ENCODE peak calls at places on chromosomes 3 and 15, in seven cellular contexts. One of them, this sample, is unnamed.

GRCh38 chr15:66865622-66866611 is 163.9 kb downstream of the SMAD6 start:
- DNase-seq in breast epithelium: no peak
- DNase-seq in suprapubic skin: no peak
- DNase-seq in HCT116: no peak
- DNase-seq in HepG2: no peak
- DNase-seq in stomach: peak
- DNase-seq in esophagus muscularis mucosa: peak
- DNase-seq in this sample: peak

GRCh38 chr15:42919794-42920280 is 741 bp downstream of the TTBK2 start:
- DNase-seq in breast epithelium: peak
- DNase-seq in suprapubic skin: no peak
- DNase-seq in HCT116: no peak
- DNase-seq in HepG2: peak
- DNase-seq in stomach: no peak
- DNase-seq in esophagus muscularis mucosa: no peak
- DNase-seq in this sample: no peak

GRCh38 chr3:26281284-26281977 is 341.1 kb upstream of the LRRC3B start:
- DNase-seq in breast epithelium: no peak
- DNase-seq in suprapubic skin: no peak
- DNase-seq in HCT116: no peak
- DNase-seq in HepG2: no peak
- DNase-seq in stomach: no peak
- DNase-seq in esophagus muscularis mucosa: no peak
- DNase-seq in this sample: no peak

GRCh38 chr3:170075425-170076091 is 37.8 kb downstream of the GPR160 start:
- DNase-seq in breast epithelium: no peak
- DNase-seq in suprapubic skin: no peak
- DNase-seq in HCT116: no peak
- DNase-seq in HepG2: peak
- DNase-seq in stomach: no peak
- DNase-seq in esophagus muscularis mucosa: no peak
- DNase-seq in this sample: no peak

GRCh38 chr15:64122444-64122843 is 26.7 kb downstream of the SNX1 start:
- DNase-seq in breast epithelium: no peak
- DNase-seq in suprapubic skin: no peak
- DNase-seq in HCT116: no peak
- DNase-seq in HepG2: no peak
- DNase-seq in stomach: no peak
- DNase-seq in esophagus muscularis mucosa: no peak
- DNase-seq in this sample: no peak

GRCh38 chr15:73244333-73244732 is 124.4 kb downstream of the HCN4 start:
- DNase-seq in breast epithelium: no peak
- DNase-seq in suprapubic skin: no peak
- DNase-seq in HCT116: peak
- DNase-seq in HepG2: peak
- DNase-seq in stomach: no peak
- DNase-seq in esophagus muscularis mucosa: no peak
- DNase-seq in this sample: no peak

GRCh38 chr15:80170596-80170995 is 17.8 kb downstream of the FAH start:
- DNase-seq in breast epithelium: no peak
- DNase-seq in suprapubic skin: no peak
- DNase-seq in HCT116: no peak
- DNase-seq in HepG2: no peak
- DNase-seq in stomach: no peak
- DNase-seq in esophagus muscularis mucosa: no peak
- DNase-seq in this sample: no peak

GRCh38 chr3:170200992-170201391 is 19.5 kb upstream of the PHC3 start:
- DNase-seq in breast epithelium: no peak
- DNase-seq in suprapubic skin: no peak
- DNase-seq in HCT116: no peak
- DNase-seq in HepG2: no peak
- DNase-seq in stomach: no peak
- DNase-seq in esophagus muscularis mucosa: no peak
- DNase-seq in this sample: no peak

GRCh38 chr3:193947636-193948035 is 188.3 kb upstream of the HES1 start:
- DNase-seq in breast epithelium: no peak
- DNase-seq in suprapubic skin: no peak
- DNase-seq in HCT116: no peak
- DNase-seq in HepG2: no peak
- DNase-seq in stomach: no peak
- DNase-seq in esophagus muscularis mucosa: no peak
- DNase-seq in this sample: no peak

GRCh38 chr3:38005076-38006020 is 14.8 kb downstream of the VILL start:
- DNase-seq in breast epithelium: peak
- DNase-seq in suprapubic skin: no peak
- DNase-seq in HCT116: no peak
- DNase-seq in HepG2: peak
- DNase-seq in stomach: peak
- DNase-seq in esophagus muscularis mucosa: no peak
- DNase-seq in this sample: no peak

GRCh38 chr15:69467636-69468035 is 15.0 kb downstream of the RPLP1 start:
- DNase-seq in breast epithelium: no peak
- DNase-seq in suprapubic skin: peak
- DNase-seq in HCT116: no peak
- DNase-seq in HepG2: no peak
- DNase-seq in stomach: peak
- DNase-seq in esophagus muscularis mucosa: no peak
- DNase-seq in this sample: no peak

GRCh38 chr3:37712918-37713819 is 148.5 kb upstream of the CTDSPL start:
- DNase-seq in breast epithelium: no peak
- DNase-seq in suprapubic skin: no peak
- DNase-seq in HCT116: no peak
- DNase-seq in HepG2: no peak
- DNase-seq in stomach: no peak
- DNase-seq in esophagus muscularis mucosa: no peak
- DNase-seq in this sample: no peak

GRCh38 chr15:75153084-75153483 is 48.6 kb upstream of the C15orf39 start:
- DNase-seq in breast epithelium: no peak
- DNase-seq in suprapubic skin: no peak
- DNase-seq in HCT116: peak
- DNase-seq in HepG2: peak
- DNase-seq in stomach: no peak
- DNase-seq in esophagus muscularis mucosa: no peak
- DNase-seq in this sample: no peak

GRCh38 chr3:120497813-120498212 is 47.0 kb upstream of the FSTL1 start:
- DNase-seq in breast epithelium: no peak
- DNase-seq in suprapubic skin: no peak
- DNase-seq in HCT116: no peak
- DNase-seq in HepG2: no peak
- DNase-seq in stomach: no peak
- DNase-seq in esophagus muscularis mucosa: peak
- DNase-seq in this sample: no peak
- TF ChIP-seq POLR2AphosphoS5 in breast epithelium: no peak
- TF ChIP-seq POLR2AphosphoS5 in suprapubic skin: no peak
- TF ChIP-seq POLR2AphosphoS5 in HCT116: no peak
- TF ChIP-seq POLR2AphosphoS5 in HepG2: no peak
- TF ChIP-seq POLR2AphosphoS5 in stomach: no peak
- TF ChIP-seq POLR2AphosphoS5 in esophagus muscularis mucosa: no peak
- TF ChIP-seq POLR2AphosphoS5 in this sample: no peak

DNA sequence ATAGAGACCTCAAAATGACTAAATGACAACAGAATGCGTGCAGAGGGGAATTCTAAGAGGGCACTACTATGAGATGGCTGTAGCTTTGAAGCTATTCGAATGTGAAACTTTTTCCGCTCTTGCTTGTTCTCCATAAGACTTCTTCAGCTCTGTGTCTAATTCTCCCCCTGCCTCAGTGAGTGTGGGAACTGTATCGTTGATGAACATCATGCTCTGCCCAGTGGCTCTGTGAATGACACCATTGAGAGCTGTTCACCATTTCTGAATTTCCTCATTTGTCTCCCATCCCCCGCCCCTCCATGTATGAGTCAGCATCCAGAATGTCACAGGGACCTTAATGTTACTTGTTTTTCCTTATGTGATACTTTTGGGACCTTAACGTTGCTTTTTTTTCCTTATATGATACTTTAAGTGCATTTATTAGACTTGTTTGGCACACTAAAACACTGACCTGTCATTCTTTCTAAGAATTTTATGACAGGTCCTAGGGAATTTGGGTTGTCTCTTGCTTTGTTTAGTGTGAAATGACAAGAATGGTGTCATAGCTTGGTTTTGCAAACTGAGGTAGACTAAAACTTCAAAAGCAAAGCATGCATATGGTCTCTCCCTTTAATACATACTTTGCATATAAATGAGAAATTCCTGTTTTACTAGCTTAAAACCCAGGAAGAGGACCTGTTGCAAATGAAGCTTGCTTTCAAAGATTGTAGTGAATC is 99.6 kb downstream of the FNDC3B start:
- DNase-seq in breast epithelium: peak
- DNase-seq in suprapubic skin: no peak
- DNase-seq in HCT116: no peak
- DNase-seq in HepG2: peak
- DNase-seq in stomach: peak
- DNase-seq in esophagus muscularis mucosa: no peak
- DNase-seq in this sample: no peak
- H3K4me3 ChIP-seq in breast epithelium: no peak
- H3K4me3 ChIP-seq in suprapubic skin: no peak
- H3K4me3 ChIP-seq in HCT116: no peak
- H3K4me3 ChIP-seq in HepG2: no peak
- H3K4me3 ChIP-seq in stomach: no peak
- H3K4me3 ChIP-seq in esophagus muscularis mucosa: no peak
- H3K4me3 ChIP-seq in this sample: no peak

GRCh38 chr15:56464893-56465520 is at the start of gene MNS1:
- DNase-seq in breast epithelium: peak
- DNase-seq in suprapubic skin: peak
- DNase-seq in HCT116: peak
- DNase-seq in HepG2: peak
- DNase-seq in stomach: peak
- DNase-seq in esophagus muscularis mucosa: peak
- DNase-seq in this sample: peak
- TF ChIP-seq POLR2A in breast epithelium: no peak
- TF ChIP-seq POLR2A in suprapubic skin: no peak
- TF ChIP-seq POLR2A in HCT116: no peak
- TF ChIP-seq POLR2A in HepG2: no peak
- TF ChIP-seq POLR2A in stomach: no peak
- TF ChIP-seq POLR2A in esophagus muscularis mucosa: no peak
- TF ChIP-seq POLR2A in this sample: no peak

GRCh38 chr3:71890356-71890931 is 105.5 kb upstream of the PROK2 start:
- DNase-seq in breast epithelium: no peak
- DNase-seq in suprapubic skin: no peak
- DNase-seq in HCT116: no peak
- DNase-seq in HepG2: no peak
- DNase-seq in stomach: no peak
- DNase-seq in esophagus muscularis mucosa: no peak
- DNase-seq in this sample: no peak
- TF ChIP-seq POLR2AphosphoS5 in breast epithelium: no peak
- TF ChIP-seq POLR2AphosphoS5 in suprapubic skin: no peak
- TF ChIP-seq POLR2AphosphoS5 in HCT116: no peak
- TF ChIP-seq POLR2AphosphoS5 in HepG2: no peak
- TF ChIP-seq POLR2AphosphoS5 in stomach: no peak
- TF ChIP-seq POLR2AphosphoS5 in esophagus muscularis mucosa: peak
- TF ChIP-seq POLR2AphosphoS5 in this sample: no peak

GRCh38 chr3:124883766-124884473 is 3.2 kb downstream of the ITGB5 start:
- DNase-seq in breast epithelium: no peak
- DNase-seq in suprapubic skin: no peak
- DNase-seq in HCT116: no peak
- DNase-seq in HepG2: no peak
- DNase-seq in stomach: no peak
- DNase-seq in esophagus muscularis mucosa: no peak
- DNase-seq in this sample: no peak
- H3K4me3 ChIP-seq in breast epithelium: no peak
- H3K4me3 ChIP-seq in suprapubic skin: no peak
- H3K4me3 ChIP-seq in HCT116: no peak
- H3K4me3 ChIP-seq in HepG2: no peak
- H3K4me3 ChIP-seq in stomach: no peak
- H3K4me3 ChIP-seq in esophagus muscularis mucosa: no peak
- H3K4me3 ChIP-seq in this sample: no peak

DNA sequence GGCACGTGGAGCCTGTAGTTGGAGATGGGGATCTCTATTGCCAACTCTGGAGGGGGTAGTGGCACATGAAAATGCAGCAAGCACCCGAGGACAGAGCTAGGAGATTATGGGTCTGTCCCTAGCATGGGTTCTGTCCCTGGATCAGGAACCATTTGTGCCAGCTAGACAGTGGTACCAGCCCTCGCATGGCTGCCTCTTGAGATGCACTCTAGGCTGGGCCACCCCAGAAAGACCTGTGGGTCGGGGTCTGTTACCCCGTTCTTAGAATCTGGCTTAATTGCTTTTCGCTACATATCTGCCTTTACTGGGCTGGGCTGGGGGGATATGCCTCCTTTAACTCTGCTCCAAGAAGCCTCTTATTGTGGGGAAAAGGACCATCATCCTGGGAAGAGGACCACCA is 54.5 kb downstream of the EPHB1 start:
- DNase-seq in breast epithelium: no peak
- DNase-seq in suprapubic skin: no peak
- DNase-seq in HCT116: no peak
- DNase-seq in HepG2: no peak
- DNase-seq in stomach: no peak
- DNase-seq in esophagus muscularis mucosa: no peak
- DNase-seq in this sample: no peak
- TF ChIP-seq POLR2A in breast epithelium: no peak
- TF ChIP-seq POLR2A in suprapubic skin: no peak
- TF ChIP-seq POLR2A in HCT116: no peak
- TF ChIP-seq POLR2A in HepG2: no peak
- TF ChIP-seq POLR2A in stomach: no peak
- TF ChIP-seq POLR2A in esophagus muscularis mucosa: no peak
- TF ChIP-seq POLR2A in this sample: no peak

This sample was measured in vagina.